ENCODE peak calls at places on chromosomes 16 and 17, in four cellular contexts. V, W, Q and X are unnamed samples.

GRCh38 chr16:67613808-67614207 is 31.1 kb upstream of the CARMIL2 start:
- DNase-seq in V (peak; percentile 85), W (no peak), Q (no peak), X (no peak)

GRCh38 chr17:73645050-73645871 is 1.0 kb upstream of the SDK2 start:
- DNase-seq in V (peak; percentile 75), W (peak; percentile 54), Q (peak; percentile 72), X (no peak)

GRCh38 chr16:67965668-67966548 is 2.5 kb downstream of the SLC12A4 start:
- DNase-seq in V (no peak), W (no peak), Q (no peak), X (no peak)

GRCh38 chr16:12170103-12171025 is 193.8 kb downstream of the SNX29 start:
- DNase-seq in V (no peak), W (no peak), Q (no peak), X (no peak)

GRCh38 chr17:45276031-45276430 is 14.1 kb upstream of the SPATA32 start:
- DNase-seq in V (no peak), W (no peak), Q (no peak), X (no peak)

GRCh38 chr17:78279360-78279990 is 48.0 kb downstream of the TMEM235 start:
- DNase-seq in V (no peak), W (no peak), Q (no peak), X (no peak)

GRCh38 chr17:74361613-74362391 is at the start of gene BTBD17:
- DNase-seq in V (peak; percentile 84), W (peak; percentile 70), Q (peak; percentile 81), X (peak; percentile 67)

GRCh38 chr17:55926276-55926995 is 175.6 kb downstream of the PCTP start:
- DNase-seq in V (peak; percentile 77), W (no peak), Q (no peak), X (no peak)

GRCh38 chr16:87486282-87486681 is 6.5 kb downstream of the ZCCHC14 start:
- DNase-seq in V (no peak), W (no peak), Q (no peak), X (no peak)

GRCh38 chr16:72072514-72073342 is 9.7 kb downstream of the HPR start:
- DNase-seq in V (peak; percentile 33), W (no peak), Q (no peak), X (no peak)

GRCh38 chr17:58382108-58382884 is 30.3 kb upstream of the SUPT4H1 start:
- DNase-seq in V (no peak), W (no peak), Q (no peak), X (no peak)
- H3K27ac ChIP-seq in V (no peak overlapping the region), W (no peak overlapping the region), Q (no peak overlapping the region), X (peak overlapping the region; percentile 59)

GRCh38 chr17:8405499-8406016 is 7.9 kb upstream of the RNF222 start:
- DNase-seq in V (no peak), W (no peak), Q (no peak), X (no peak)
- H3K27me3 ChIP-seq in V (no peaks in the 10 kb centered on the region), W (no peaks in the 10 kb centered on the region), Q (no peaks in the 10 kb centered on the region), X (no peaks in the 10 kb centered on the region)

GRCh38 chr17:1535737-1536136 is 19.3 kb upstream of the INPP5K start:
- DNase-seq in V (no peak), W (no peak), Q (no peak), X (no peak)

GRCh38 chr17:1533649-1534325 is 17.4 kb upstream of the INPP5K start:
- DNase-seq in V (no peak), W (no peak), Q (no peak), X (no peak)

GRCh38 chr17:1529863-1530262 is 13.5 kb upstream of the INPP5K start:
- DNase-seq in V (no peak), W (no peak), Q (no peak), X (no peak)

DNA sequence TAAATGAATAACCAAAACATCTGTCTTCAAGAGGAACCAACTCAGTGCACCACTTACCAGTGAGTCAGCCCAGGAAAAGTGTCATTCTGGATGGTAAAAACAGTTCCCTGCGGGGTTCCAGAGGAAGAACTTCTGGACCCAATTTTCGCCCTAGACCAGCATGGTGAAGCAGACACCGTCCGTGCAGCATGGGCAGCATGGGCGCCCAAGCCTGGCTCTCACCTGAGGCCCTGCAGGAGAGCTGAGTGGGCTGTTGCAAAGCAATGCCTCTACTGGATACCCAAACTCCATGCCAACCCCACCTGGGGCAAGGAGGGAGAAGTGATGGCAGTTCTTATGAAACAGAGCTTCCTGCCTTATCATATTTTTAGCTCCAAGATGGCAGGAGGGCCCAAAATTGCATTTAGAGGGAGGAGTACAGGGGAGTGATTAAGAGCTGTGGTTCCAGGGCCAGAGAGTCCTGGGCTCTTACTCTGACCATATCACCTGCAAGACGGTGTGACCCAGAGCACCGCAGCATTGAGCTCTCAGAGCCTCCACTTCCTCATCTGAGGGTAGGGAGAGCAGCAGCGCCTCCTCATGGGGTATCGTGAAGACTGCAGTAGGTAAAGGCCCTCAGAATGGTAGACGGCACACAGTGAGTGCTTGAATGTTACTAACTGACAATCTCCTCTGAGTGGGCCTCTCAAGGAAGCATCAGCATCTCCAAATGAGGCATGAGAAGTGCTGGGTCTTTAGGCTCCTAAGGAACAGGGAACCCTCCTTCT is 16.6 kb upstream of the INPP5K start:
- DNase-seq in V (peak; percentile 81), W (no peak), Q (no peak), X (no peak)
- TF ChIP-seq CTCF in V (peak; percentile 90), W (peak; percentile 43), Q (peak; percentile 17), X (peak; percentile 29)

DNA sequence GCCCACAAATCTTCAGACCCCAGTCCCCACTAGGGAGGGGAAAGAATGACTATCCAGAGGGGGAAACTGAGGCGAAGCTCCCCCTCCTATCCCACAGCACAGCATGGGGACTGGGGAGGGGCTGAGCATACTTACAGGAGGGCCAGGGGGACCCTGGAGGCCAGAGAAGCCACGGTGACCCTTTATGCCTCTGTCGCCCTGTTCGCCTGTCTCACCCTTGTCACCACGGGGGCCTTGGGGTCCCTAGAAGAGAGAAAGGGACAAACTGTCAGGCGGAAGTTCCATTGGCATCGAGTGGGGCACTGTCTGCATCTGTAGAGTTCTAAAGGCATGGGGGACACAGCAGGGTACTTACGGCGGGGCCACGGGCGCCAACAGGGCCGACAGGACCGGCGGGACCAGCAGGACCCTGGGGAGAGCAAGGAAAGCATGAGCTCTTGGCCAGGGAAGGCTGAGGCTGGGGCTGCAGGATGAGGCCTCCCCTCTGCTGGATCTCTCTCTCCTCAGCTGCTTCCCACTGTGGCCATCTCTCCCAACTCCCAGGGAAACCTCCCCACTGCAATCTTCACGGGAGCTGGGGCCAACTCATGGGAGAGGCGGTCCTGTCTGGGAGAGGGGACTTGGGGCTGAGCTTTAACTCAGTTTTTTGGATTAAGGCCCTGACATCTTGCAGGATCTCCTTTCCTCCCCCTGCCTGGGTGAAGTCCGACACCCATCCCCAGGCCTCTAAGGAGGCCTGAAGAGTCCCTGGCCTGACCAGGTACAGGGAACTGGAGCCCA is 13.5 kb downstream of the COL1A1 start:
- DNase-seq in V (no peak), W (no peak), Q (no peak), X (no peak)
- H3K27ac ChIP-seq in V (no peak overlapping the region), W (no peak overlapping the region), Q (no peak overlapping the region), X (no peak overlapping the region)

GRCh38 chr17:3884188-3884587 is 8.7 kb downstream of the CAMKK1 start:
- DNase-seq in V (no peak), W (no peak), Q (no peak), X (no peak)
- H3K27me3 ChIP-seq in V (no peaks in the 10 kb centered on the region), W (no peaks in the 10 kb centered on the region), Q (no peaks in the 10 kb centered on the region), X (no peaks in the 10 kb centered on the region)